ENCODE peak calls at places on chromosomes 3 and 15, in four cellular contexts. One of them, this sample, is unnamed.

GRCh38 chr3:45075821-45076625 is 49.9 kb downstream of the CLEC3B start:
- DNase-seq in fibroblast of lung: no peak
- DNase-seq in mammary epithelial cell: no peak
- DNase-seq in OCI-LY7: no peak
- DNase-seq in this sample: no peak

GRCh38 chr3:68773401-68773800 is 158.9 kb downstream of the TAFA4 start:
- DNase-seq in fibroblast of lung: no peak
- DNase-seq in mammary epithelial cell: no peak
- DNase-seq in OCI-LY7: no peak
- DNase-seq in this sample: no peak

GRCh38 chr3:6860911-6861330 is at the start of gene GRM7:
- DNase-seq in fibroblast of lung: peak; percentile 83
- DNase-seq in mammary epithelial cell: no peak
- DNase-seq in OCI-LY7: no peak
- DNase-seq in this sample: no peak

GRCh38 chr3:195752538-195753331 is 32.0 kb downstream of the MUC20 start:
- DNase-seq in fibroblast of lung: no peak
- DNase-seq in mammary epithelial cell: no peak
- DNase-seq in OCI-LY7: peak; percentile 16
- DNase-seq in this sample: no peak

GRCh38 chr3:68306571-68306970 is 625.8 kb downstream of the TAFA4 start:
- DNase-seq in fibroblast of lung: no peak
- DNase-seq in mammary epithelial cell: no peak
- DNase-seq in OCI-LY7: peak; percentile 27
- DNase-seq in this sample: peak; percentile 3

GRCh38 chr3:15493436-15493835 is 28.1 kb downstream of the COLQ start:
- DNase-seq in fibroblast of lung: no peak
- DNase-seq in mammary epithelial cell: no peak
- DNase-seq in OCI-LY7: no peak
- DNase-seq in this sample: no peak

GRCh38 chr3:197854596-197855343 is 63.7 kb downstream of the LRCH3 start:
- DNase-seq in fibroblast of lung: peak; percentile 95
- DNase-seq in mammary epithelial cell: peak; percentile 90
- DNase-seq in OCI-LY7: no peak
- DNase-seq in this sample: peak; percentile 3

GRCh38 chr3:138675393-138675792 is 66.8 kb downstream of the FAIM start:
- DNase-seq in fibroblast of lung: peak; percentile 38
- DNase-seq in mammary epithelial cell: peak; percentile 14
- DNase-seq in OCI-LY7: peak; percentile 4
- DNase-seq in this sample: peak; percentile 7

GRCh38 chr3:72423643-72424042 is 424.6 kb downstream of the SHQ1 start:
- DNase-seq in fibroblast of lung: no peak
- DNase-seq in mammary epithelial cell: no peak
- DNase-seq in OCI-LY7: no peak
- DNase-seq in this sample: no peak

GRCh38 chr3:194522579-194523046 is 35.8 kb upstream of the ATP13A3 start:
- DNase-seq in fibroblast of lung: peak; percentile 83
- DNase-seq in mammary epithelial cell: peak; percentile 20
- DNase-seq in OCI-LY7: no peak
- DNase-seq in this sample: peak; percentile 82

GRCh38 chr3:126156468-126156867 is 23.9 kb downstream of the ALDH1L1 start:
- DNase-seq in fibroblast of lung: no peak
- DNase-seq in mammary epithelial cell: no peak
- DNase-seq in OCI-LY7: peak; percentile 7
- DNase-seq in this sample: no peak

GRCh38 chr15:51405646-51406194 is 64.3 kb downstream of the GLDN start:
- DNase-seq in fibroblast of lung: peak; percentile 10
- DNase-seq in mammary epithelial cell: no peak
- DNase-seq in OCI-LY7: no peak
- DNase-seq in this sample: no peak

GRCh38 chr3:101779808-101780366 is 876 bp downstream of the NXPE3 start:
- DNase-seq in fibroblast of lung: peak; percentile 10
- DNase-seq in mammary epithelial cell: no peak
- DNase-seq in OCI-LY7: no peak
- DNase-seq in this sample: no peak

GRCh38 chr3:38039101-38039898 is at the start of gene DLEC1:
- DNase-seq in fibroblast of lung: peak; percentile 62
- DNase-seq in mammary epithelial cell: no peak
- DNase-seq in OCI-LY7: peak; percentile 63
- DNase-seq in this sample: no peak

GRCh38 chr3:134348524-134348923 is 25.7 kb downstream of the AMOTL2 start:
- DNase-seq in fibroblast of lung: peak; percentile 79
- DNase-seq in mammary epithelial cell: peak; percentile 76
- DNase-seq in OCI-LY7: no peak
- DNase-seq in this sample: peak; percentile 84

GRCh38 chr15:45703670-45704328 is 69.0 kb downstream of the SQOR start:
- DNase-seq in fibroblast of lung: no peak
- DNase-seq in mammary epithelial cell: no peak
- DNase-seq in OCI-LY7: no peak
- DNase-seq in this sample: no peak

GRCh38 chr3:114155370-114155821 is 23.5 kb downstream of the DRD3 start:
- DNase-seq in fibroblast of lung: peak; percentile 16
- DNase-seq in mammary epithelial cell: no peak
- DNase-seq in OCI-LY7: peak; percentile 47
- DNase-seq in this sample: peak; percentile 54

GRCh38 chr15:84826369-84826823 is 9.2 kb downstream of the ALPK3 start:
- DNase-seq in fibroblast of lung: peak; percentile 6
- DNase-seq in mammary epithelial cell: peak; percentile 36
- DNase-seq in OCI-LY7: peak; percentile 47
- DNase-seq in this sample: peak; percentile 67

GRCh38 chr15:44243146-44243545 is 45.4 kb upstream of the GOLM2 start:
- DNase-seq in fibroblast of lung: no peak
- DNase-seq in mammary epithelial cell: no peak
- DNase-seq in OCI-LY7: no peak
- DNase-seq in this sample: no peak

GRCh38 chr3:65126527-65127440 is 439.0 kb upstream of the ADAMTS9 start:
- DNase-seq in fibroblast of lung: peak; percentile 87
- DNase-seq in mammary epithelial cell: peak; percentile 84
- DNase-seq in OCI-LY7: no peak
- DNase-seq in this sample: no peak

GRCh38 chr3:149816326-149816725 is 3.3 kb downstream of the RNF13 start:
- DNase-seq in fibroblast of lung: no peak
- DNase-seq in mammary epithelial cell: no peak
- DNase-seq in OCI-LY7: no peak
- DNase-seq in this sample: no peak

GRCh38 chr3:21729888-21730459 is 21.0 kb downstream of the ZNF385D start:
- DNase-seq in fibroblast of lung: no peak
- DNase-seq in mammary epithelial cell: peak; percentile 68
- DNase-seq in OCI-LY7: no peak
- DNase-seq in this sample: no peak

GRCh38 chr3:14523792-14524191 is 16.4 kb downstream of the GRIP2 start:
- DNase-seq in fibroblast of lung: peak; percentile 21
- DNase-seq in mammary epithelial cell: no peak
- DNase-seq in OCI-LY7: no peak
- DNase-seq in this sample: peak; percentile 35

GRCh38 chr15:81190922-81191507 is 5.7 kb upstream of the IL16 start:
- DNase-seq in fibroblast of lung: no peak
- DNase-seq in mammary epithelial cell: no peak
- DNase-seq in OCI-LY7: no peak
- DNase-seq in this sample: no peak

GRCh38 chr3:159200176-159200575 is 398.3 kb downstream of the MFSD1 start:
- DNase-seq in fibroblast of lung: peak; percentile 97
- DNase-seq in mammary epithelial cell: peak; percentile 81
- DNase-seq in OCI-LY7: no peak
- DNase-seq in this sample: peak; percentile 60

GRCh38 chr3:189108032-189108431 is 63.7 kb upstream of the TPRG1 start:
- DNase-seq in fibroblast of lung: no peak
- DNase-seq in mammary epithelial cell: no peak
- DNase-seq in OCI-LY7: no peak
- DNase-seq in this sample: no peak

GRCh38 chr15:88331291-88331690 is 74.8 kb upstream of the NTRK3 start:
- DNase-seq in fibroblast of lung: peak; percentile 31
- DNase-seq in mammary epithelial cell: peak; percentile 21
- DNase-seq in OCI-LY7: peak; percentile 83
- DNase-seq in this sample: peak; percentile 33

GRCh38 chr3:70488816-70489215 is 176.4 kb upstream of the MDFIC2 start:
- DNase-seq in fibroblast of lung: no peak
- DNase-seq in mammary epithelial cell: no peak
- DNase-seq in OCI-LY7: no peak
- DNase-seq in this sample: no peak

GRCh38 chr15:97350813-97351212 is 609.7 kb upstream of the ARRDC4 start:
- DNase-seq in fibroblast of lung: no peak
- DNase-seq in mammary epithelial cell: no peak
- DNase-seq in OCI-LY7: no peak
- DNase-seq in this sample: no peak

GRCh38 chr15:98684995-98685525 is 36.7 kb downstream of the IGF1R start:
- DNase-seq in fibroblast of lung: peak; percentile 71
- DNase-seq in mammary epithelial cell: no peak
- DNase-seq in OCI-LY7: no peak
- DNase-seq in this sample: no peak

GRCh38 chr15:89756897-89757296 is 5.8 kb upstream of the MESP1 start:
- DNase-seq in fibroblast of lung: no peak
- DNase-seq in mammary epithelial cell: no peak
- DNase-seq in OCI-LY7: no peak
- DNase-seq in this sample: peak; percentile 91

GRCh38 chr3:60557122-60557521 is 694.1 kb downstream of the FHIT start:
- DNase-seq in fibroblast of lung: no peak
- DNase-seq in mammary epithelial cell: no peak
- DNase-seq in OCI-LY7: no peak
- DNase-seq in this sample: no peak

GRCh38 chr3:46673151-46674030 is 20.1 kb downstream of the ALS2CL start:
- DNase-seq in fibroblast of lung: no peak
- DNase-seq in mammary epithelial cell: no peak
- DNase-seq in OCI-LY7: no peak
- DNase-seq in this sample: no peak

GRCh38 chr3:56839784-56840724 is 38.3 kb upstream of the ARHGEF3 start:
- DNase-seq in fibroblast of lung: peak; percentile 86
- DNase-seq in mammary epithelial cell: peak; percentile 67
- DNase-seq in OCI-LY7: no peak
- DNase-seq in this sample: peak; percentile 92
- H2AFZ ChIP-seq in fibroblast of lung: no peak overlapping the region
- H2AFZ ChIP-seq in mammary epithelial cell: peak overlapping the region; percentile 73
- H2AFZ ChIP-seq in OCI-LY7: no peak overlapping the region
- H2AFZ ChIP-seq in this sample: peak overlapping the region; percentile 34

DNA sequence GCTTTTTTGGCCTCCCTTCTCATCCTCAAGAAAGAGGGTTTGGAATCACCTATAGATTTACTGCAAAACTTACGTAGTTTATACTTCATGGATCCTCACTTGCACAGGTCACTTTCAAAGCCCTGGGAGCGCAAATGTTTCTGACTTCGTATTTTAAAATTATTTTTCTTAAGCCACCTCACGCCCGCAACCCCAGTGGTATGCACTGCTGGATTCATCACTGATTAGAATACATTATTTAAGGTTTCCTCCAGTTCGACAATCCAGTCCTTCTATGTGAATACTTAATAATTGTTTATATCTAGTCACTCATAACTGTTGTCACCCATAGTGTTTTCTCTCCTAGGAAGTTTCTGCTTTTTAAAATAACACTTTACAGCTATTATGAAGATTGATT is 339.9 kb downstream of the CHL1 start:
- DNase-seq in fibroblast of lung: no peak
- DNase-seq in mammary epithelial cell: no peak
- DNase-seq in OCI-LY7: no peak
- DNase-seq in this sample: no peak
- H3K27ac ChIP-seq in fibroblast of lung: peak overlapping the region; percentile 37
- H3K27ac ChIP-seq in mammary epithelial cell: no peak overlapping the region
- H3K27ac ChIP-seq in OCI-LY7: no peak overlapping the region
- H3K27ac ChIP-seq in this sample: no peak overlapping the region

DNA sequence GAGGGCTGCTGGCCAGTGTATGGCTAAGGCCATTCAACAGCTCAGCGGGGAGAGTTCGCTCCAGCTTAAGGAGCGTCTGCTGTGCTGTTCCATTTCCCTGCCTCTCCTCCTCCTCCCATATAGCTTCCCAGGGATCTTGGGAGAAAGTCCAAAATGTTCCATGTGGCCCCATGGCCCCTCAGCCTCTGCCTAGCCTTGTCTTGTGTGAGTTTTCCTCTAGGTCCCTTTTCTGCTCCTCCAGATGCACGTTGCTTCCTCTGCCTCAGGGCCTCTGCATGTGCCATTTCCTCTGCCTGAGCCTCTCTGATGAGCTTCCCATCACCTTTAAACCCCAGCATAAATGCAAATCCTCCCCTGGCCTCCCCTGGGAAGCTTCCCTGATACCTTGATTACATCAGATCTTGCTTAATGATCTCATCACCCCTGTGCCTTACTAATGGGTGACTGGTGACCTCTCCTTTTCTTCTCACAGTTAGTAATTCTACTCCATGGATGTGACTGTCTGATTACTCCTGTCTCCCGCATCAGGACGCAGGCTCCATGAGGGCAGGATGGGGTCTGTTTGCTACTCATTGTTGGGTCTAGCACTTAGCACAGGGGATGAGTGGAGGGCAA is 24.0 kb downstream of the ITGA11 start:
- DNase-seq in fibroblast of lung: no peak
- DNase-seq in mammary epithelial cell: no peak
- DNase-seq in OCI-LY7: no peak
- DNase-seq in this sample: no peak
- H3K4me3 ChIP-seq in fibroblast of lung: no peak overlapping the region
- H3K4me3 ChIP-seq in mammary epithelial cell: no peak overlapping the region
- H3K4me3 ChIP-seq in OCI-LY7: no peak overlapping the region
- H3K4me3 ChIP-seq in this sample: no peak overlapping the region

GRCh38 chr3:177553012-177553411 is 355.7 kb upstream of the TBL1XR1 start:
- DNase-seq in fibroblast of lung: no peak
- DNase-seq in mammary epithelial cell: no peak
- DNase-seq in OCI-LY7: no peak
- DNase-seq in this sample: no peak
- H2AFZ ChIP-seq in fibroblast of lung: no peak overlapping the region
- H2AFZ ChIP-seq in mammary epithelial cell: no peak overlapping the region
- H2AFZ ChIP-seq in OCI-LY7: no peak overlapping the region
- H2AFZ ChIP-seq in this sample: no peak overlapping the region

DNA sequence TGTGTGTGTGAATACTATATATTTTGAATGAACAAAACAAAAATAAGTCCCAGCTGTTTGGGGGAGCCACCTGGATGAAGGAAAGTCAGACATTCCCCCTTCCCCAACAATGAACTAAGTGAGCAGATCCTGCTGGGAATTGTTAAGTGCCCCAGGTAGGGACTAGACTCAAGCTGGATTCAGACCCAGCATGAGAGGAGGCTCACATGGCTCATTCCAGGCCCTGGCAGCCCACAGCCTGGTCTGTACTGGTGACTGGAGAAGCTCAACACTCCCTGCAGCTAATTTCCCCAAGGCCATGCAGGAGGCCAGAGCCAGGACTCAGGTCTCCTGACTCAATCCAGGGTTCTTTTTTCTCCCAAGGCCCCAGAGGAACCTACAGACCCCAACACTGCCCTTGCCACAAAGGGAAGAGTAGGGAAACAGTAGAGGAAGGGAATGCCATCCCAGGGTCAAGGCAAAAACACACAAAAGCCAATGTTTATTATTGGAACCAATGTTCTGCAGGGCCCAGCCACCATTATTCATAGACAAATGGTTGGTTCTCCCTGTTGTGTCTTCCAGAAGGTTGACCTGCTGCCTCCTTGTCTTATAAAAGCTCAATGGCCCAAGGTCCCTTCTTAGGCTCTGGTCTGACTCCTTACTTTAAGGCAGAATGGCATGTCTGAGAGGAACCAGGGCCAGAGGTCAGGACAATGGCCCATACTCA is 9.5 kb downstream of the IGDCC4 start:
- DNase-seq in fibroblast of lung: no peak
- DNase-seq in mammary epithelial cell: no peak
- DNase-seq in OCI-LY7: no peak
- DNase-seq in this sample: no peak
- H3K27ac ChIP-seq in fibroblast of lung: no peak overlapping the region
- H3K27ac ChIP-seq in mammary epithelial cell: no peak overlapping the region
- H3K27ac ChIP-seq in OCI-LY7: no peak overlapping the region
- H3K27ac ChIP-seq in this sample: peak overlapping the region; percentile 81